ENCODE peak calls at places on chromosomes 16 and 17, in nine cellular contexts. A is left ventricle myocardium inferior, I is ovary, Y is Caco-2, F is transverse colon, H is prostate gland, Q is astrocyte, Z is colonic mucosa, D is PC-3. M is an unnamed sample.
A peak's percentile ranks its signal among the peaks of the same experiment; 100 is the strongest.

GRCh38 chr17:1040216-1040600 is 43.3 kb downstream of the TIMM22 start:
- DNase-seq in A (no peak), I (no peak), Y (no peak), F (no peak), H (no peak), Q (no peak), Z (no peak), D (no peak), M (no peak)

GRCh38 chr16:68427649-68428303 is 20.5 kb downstream of the SMPD3 start:
- DNase-seq in A (no peak), I (no peak), Y (no peak), F (no peak), H (no peak), Q (no peak), Z (no peak), D (no peak), M (no peak)

GRCh38 chr16:8571061-8571596 is 19.2 kb downstream of the TMEM114 start:
- DNase-seq in A (no peak), I (no peak), Y (no peak), F (no peak), H (no peak), Q (peak; percentile 70), Z (no peak), D (no peak), M (no peak)

GRCh38 chr16:77212736-77213541 is 13.7 kb downstream of the SYCE1L start:
- DNase-seq in A (peak; percentile 57), I (peak; percentile 80), Y (peak; percentile 67), F (peak; percentile 75), H (peak; percentile 41), Q (no peak), Z (peak; percentile 74), D (peak; percentile 44), M (peak; percentile 47)

GRCh38 chr16:66240996-66241395 is 125.5 kb upstream of the CDH5 start:
- DNase-seq in A (no peak), I (no peak), Y (no peak), F (no peak), H (no peak), Q (peak; percentile 68), Z (no peak), D (no peak), M (no peak)

GRCh38 chr17:29766796-29767327 is 144.2 kb upstream of the CORO6 start:
- DNase-seq in A (no peak), I (no peak), Y (no peak), F (no peak), H (no peak), Q (no peak), Z (no peak), D (no peak), M (no peak)

GRCh38 chr17:3335876-3336275 is 37.7 kb upstream of the OR3A1 start:
- DNase-seq in A (no peak), I (no peak), Y (no peak), F (no peak), H (no peak), Q (no peak), Z (no peak), D (peak; percentile 47), M (peak; percentile 14)

GRCh38 chr17:59793249-59793648 is 85.8 kb downstream of the VMP1 start:
- DNase-seq in A (no peak), I (no peak), Y (no peak), F (no peak), H (no peak), Q (no peak), Z (no peak), D (no peak), M (no peak)

GRCh38 chr16:77398495-77398894 is 36.3 kb downstream of the ADAMTS18 start:
- DNase-seq in A (no peak), I (no peak), Y (no peak), F (no peak), H (no peak), Q (no peak), Z (no peak), D (no peak), M (no peak)

GRCh38 chr16:64150193-64150592 is 971.7 kb downstream of the CDH11 start:
- DNase-seq in A (no peak), I (no peak), Y (no peak), F (no peak), H (no peak), Q (peak; percentile 13), Z (no peak), D (peak; percentile 74), M (no peak)

GRCh38 chr17:82878545-82878944 is 38.7 kb upstream of the ZNF750 start:
- DNase-seq in A (peak; percentile 5), I (no peak), Y (no peak), F (no peak), H (no peak), Q (no peak), Z (no peak), D (no peak), M (no peak)

GRCh38 chr17:7745748-7746470 is 28.4 kb downstream of the DNAH2 start:
- DNase-seq in A (no peak), I (peak; percentile 49), Y (no peak), F (no peak), H (no peak), Q (peak; percentile 79), Z (no peak), D (peak; percentile 82), M (peak; percentile 60)

GRCh38 chr17:19003966-19004600 is 481 bp downstream of the FAM83G start:
- DNase-seq in A (no peak), I (peak; percentile 44), Y (peak; percentile 62), F (peak; percentile 75), H (no peak), Q (peak; percentile 31), Z (peak; percentile 74), D (no peak), M (peak; percentile 54)

GRCh38 chr17:7186241-7186640 is 7.1 kb upstream of the ASGR1 start:
- DNase-seq in A (no peak), I (no peak), Y (no peak), F (no peak), H (no peak), Q (no peak), Z (no peak), D (no peak), M (no peak)

GRCh38 chr16:11992594-11993524 is 16.3 kb downstream of the SNX29 start:
- DNase-seq in A (no peak), I (no peak), Y (no peak), F (no peak), H (no peak), Q (no peak), Z (no peak), D (no peak), M (no peak)

GRCh38 chr17:72351884-72352346 is 231.1 kb downstream of the SOX9 start:
- DNase-seq in A (no peak), I (no peak), Y (peak; percentile 46), F (no peak), H (peak; percentile 49), Q (no peak), Z (no peak), D (no peak), M (no peak)

GRCh38 chr17:4474093-4474492 is 24.6 kb upstream of the SPNS2 start:
- DNase-seq in A (peak; percentile 79), I (no peak), Y (no peak), F (no peak), H (no peak), Q (no peak), Z (no peak), D (no peak), M (no peak)

GRCh38 chr17:34570491-34570890 is 8.9 kb upstream of the TMEM132E start:
- DNase-seq in A (no peak), I (no peak), Y (no peak), F (no peak), H (no peak), Q (no peak), Z (no peak), D (no peak), M (no peak)

GRCh38 chr17:31581022-31581483 is 189.6 kb downstream of the RAB11FIP4 start:
- DNase-seq in A (peak; percentile 78), I (peak; percentile 71), Y (no peak), F (peak; percentile 59), H (peak; percentile 85), Q (peak; percentile 88), Z (no peak), D (peak; percentile 85), M (peak; percentile 83)

GRCh38 chr17:148757-149156 is 11.4 kb downstream of the SCGB1C2 start:
- DNase-seq in A (peak; percentile 4), I (no peak), Y (no peak), F (no peak), H (no peak), Q (no peak), Z (no peak), D (no peak), M (no peak)

GRCh38 chr16:47907109-47907508 is 248.7 kb downstream of the ABCC12 start:
- DNase-seq in A (no peak), I (no peak), Y (no peak), F (no peak), H (no peak), Q (no peak), Z (no peak), D (no peak), M (no peak)

GRCh38 chr16:1677942-1678499 is at the start of gene JPT2:
- DNase-seq in A (peak; percentile 99), I (peak; percentile 95), Y (peak; percentile 96), F (peak; percentile 98), H (peak; percentile 99), Q (peak; percentile 93), Z (peak; percentile 97), D (peak; percentile 95), M (peak; percentile 98)
- TF ChIP-seq CTCF in A (no peak), I (no peak), Y (no peak), F (no peak), H (peak; percentile 14), Q (no peak), Z (no peak), D (no peak), M (no peak)

GRCh38 chr16:1745900-1746692 is 25.2 kb downstream of the NME3 start:
- DNase-seq in A (no peak), I (no peak), Y (no peak), F (no peak), H (no peak), Q (peak; percentile 97), Z (no peak), D (peak; percentile 4), M (no peak)
- H3K4me3 ChIP-seq in A (no peak overlapping the region), I (no peak overlapping the region), Y (no peak overlapping the region), F (no peak overlapping the region), H (no peak overlapping the region), Q (peak overlapping the region; percentile 44), Z (no peak overlapping the region), D (no peak overlapping the region), M (no peak overlapping the region)

DNA sequence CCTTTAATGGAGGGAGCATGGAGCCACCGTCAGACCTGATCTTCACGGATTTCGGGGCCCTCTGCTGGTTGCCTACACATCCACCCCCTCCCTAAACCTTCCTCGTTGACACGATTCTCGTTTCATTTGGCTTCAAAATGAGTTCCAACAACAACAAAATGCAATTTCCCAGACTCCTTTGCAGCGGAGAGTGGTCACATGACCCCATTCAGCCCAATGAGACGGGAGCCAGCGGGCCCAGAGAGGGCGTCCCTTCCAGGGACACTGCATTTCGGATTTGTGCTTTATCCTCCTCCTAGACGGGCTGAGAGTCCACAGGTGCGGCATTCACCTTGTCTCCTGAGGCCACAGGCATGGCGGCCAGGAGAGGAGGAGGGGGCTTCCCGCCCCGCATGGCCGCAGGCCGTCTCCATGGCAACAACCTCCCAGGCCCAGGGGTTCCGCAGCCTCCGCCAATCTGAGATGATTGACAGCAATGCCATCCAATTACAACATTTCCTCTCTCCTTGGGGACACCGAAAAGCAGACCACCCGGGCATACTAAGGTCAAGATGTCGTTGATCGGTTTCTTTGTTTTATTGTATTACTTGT is 259.8 kb downstream of the C16orf95 start:
- DNase-seq in A (no peak), I (no peak), Y (peak; percentile 33), F (no peak), H (no peak), Q (no peak), Z (no peak), D (no peak), M (no peak)
- TF ChIP-seq CTCF in A (peak; percentile 35), I (no peak), Y (no peak), F (no peak), H (no peak), Q (peak; percentile 22), Z (no peak), D (peak; percentile 43), M (peak; percentile 27)

GRCh38 chr17:38592487-38592886 is 13.3 kb downstream of the SRCIN1 start:
- DNase-seq in A (no peak), I (no peak), Y (no peak), F (no peak), H (no peak), Q (no peak), Z (no peak), D (peak; percentile 21), M (no peak)
- H3K4me3 ChIP-seq in A (no peak overlapping the region), I (no peak overlapping the region), Y (no peak overlapping the region), F (no peak overlapping the region), H (no peak overlapping the region), Q (no peak overlapping the region), Z (no peak overlapping the region), D (no peak overlapping the region), M (no peak overlapping the region)

M was measured in mammary epithelial cell.